ENCODE peak calls at places on chromosome 4, in four cellular contexts. T, Z, R and S are unnamed samples.

GRCh38 chr4:92270908-92271307 is 32.9 kb upstream of the GRID2 start:
- DNase-seq in T (no peak), Z (peak; percentile 28), R (no peak), S (no peak)

GRCh38 chr4:41281038-41281634 is 24.4 kb downstream of the UCHL1 start:
- DNase-seq in T (peak; percentile 59), Z (peak; percentile 87), R (no peak), S (peak; percentile 42)

GRCh38 chr4:111506706-111507105 is 638.5 kb upstream of the FAM241A start:
- DNase-seq in T (peak; percentile 40), Z (no peak), R (no peak), S (peak; percentile 69)

GRCh38 chr4:100087743-100088142 is 102.5 kb downstream of the DDIT4L start:
- DNase-seq in T (no peak), Z (no peak), R (no peak), S (no peak)

GRCh38 chr4:114597410-114598115 is 1.0 kb upstream of the UGT8 start:
- DNase-seq in T (no peak), Z (peak; percentile 7), R (no peak), S (no peak)

GRCh38 chr4:171857302-171858005 is 44.2 kb downstream of the GALNTL6 start:
- DNase-seq in T (no peak), Z (no peak), R (no peak), S (peak; percentile 17)

GRCh38 chr4:142353149-142353738 is 492.9 kb downstream of the INPP4B start:
- DNase-seq in T (no peak), Z (peak; percentile 29), R (no peak), S (peak; percentile 46)

GRCh38 chr4:82429728-82430192 is 502 bp downstream of the HNRNPDL start:
- DNase-seq in T (no peak), Z (no peak), R (no peak), S (no peak)

GRCh38 chr4:100016191-100016590 is 66.1 kb upstream of the H2AZ1 start:
- DNase-seq in T (no peak), Z (no peak), R (no peak), S (no peak)

GRCh38 chr4:169485791-169486742 is 126.3 kb downstream of the NEK1 start:
- DNase-seq in T (peak; percentile 13), Z (peak; percentile 42), R (no peak), S (no peak)